ENCODE peak calls at places on chromosomes 13 and 19, in seven cellular contexts. S is AG10803, X is OCI-LY7, F is ascending aorta, Q is fibroblast of the aortic adventitia, V is fibroblast of pulmonary artery, T is brain microvascular endothelial cell. Y is an unnamed sample.
A peak's percentile ranks its signal among the peaks of the same experiment; 100 is the strongest.

GRCh38 chr19:54201980-54202379 is 1.3 kb downstream of the RPS9 start:
- DNase-seq in X (peak; percentile 45), Q (no peak), F (no peak), S (no peak), V (peak; percentile 33), T (no peak), Y (no peak)

GRCh38 chr13:33204130-33204927 is 81.2 kb downstream of the STARD13 start:
- DNase-seq in T (peak; percentile 83), Q (peak; percentile 95), S (peak; percentile 98), F (no peak), V (peak; percentile 94), X (no peak), Y (peak; percentile 98)

GRCh38 chr19:1213391-1214286 is 8.1 kb downstream of the STK11 start:
- DNase-seq in T (peak; percentile 73), S (peak; percentile 61), Q (no peak), F (peak; percentile 65), V (peak; percentile 73), X (no peak), Y (peak; percentile 91)

GRCh38 chr19:20661150-20661819 is at the start of gene ZNF626:
- DNase-seq in X (peak; percentile 94), V (peak; percentile 98), Q (peak; percentile 97), F (peak; percentile 93), T (peak; percentile 98), S (peak; percentile 96), Y (peak; percentile 97)

GRCh38 chr19:40232479-40232878 is 6.0 kb upstream of the CCNP start:
- DNase-seq in X (no peak), F (no peak), Q (no peak), V (no peak), T (no peak), S (no peak), Y (no peak)

GRCh38 chr13:103140001-103140671 is 73.9 kb upstream of the SLC10A2 start:
- DNase-seq in T (peak; percentile 33), X (peak; percentile 72), F (no peak), V (peak; percentile 11), S (no peak), Q (no peak), Y (peak; percentile 46)

GRCh38 chr19:10320602-10321416 is 5.0 kb upstream of the FDX2 start:
- DNase-seq in S (no peak), V (no peak), F (no peak), T (no peak), Q (no peak), X (no peak), Y (no peak)

GRCh38 chr13:93226623-93227279 is at the start of gene GPC6:
- DNase-seq in S (peak; percentile 94), T (peak; percentile 91), Q (peak; percentile 98), F (no peak), V (peak; percentile 97), X (no peak), Y (peak; percentile 94)

GRCh38 chr13:100063333-100063732 is 25.6 kb upstream of the PCCA start:
- DNase-seq in V (peak; percentile 78), T (no peak), S (peak; percentile 15), X (no peak), F (no peak), Q (no peak), Y (peak; percentile 35)

GRCh38 chr13:76769238-76769859 is 116.9 kb downstream of the KCTD12 start:
- DNase-seq in X (no peak), S (peak; percentile 81), T (no peak), F (no peak), V (no peak), Q (no peak), Y (no peak)

GRCh38 chr19:43700368-43701015 is 15.4 kb upstream of the IRGC start:
- DNase-seq in V (peak; percentile 76), S (peak; percentile 67), F (no peak), X (no peak), Q (peak; percentile 87), T (peak; percentile 41), Y (peak; percentile 88)

GRCh38 chr19:6352381-6353165 is 8.8 kb upstream of the CLPP start:
- DNase-seq in S (no peak), T (no peak), V (no peak), X (no peak), F (no peak), Q (no peak), Y (no peak)

GRCh38 chr19:4914736-4915501 is 5.6 kb downstream of the UHRF1 start:
- DNase-seq in Q (peak; percentile 56), V (peak; percentile 67), S (peak; percentile 54), T (peak; percentile 90), F (no peak), X (no peak), Y (peak; percentile 83)

GRCh38 chr13:42894765-42895181 is 97.3 kb downstream of the EPSTI1 start:
- DNase-seq in X (no peak), Q (peak; percentile 95), S (peak; percentile 62), T (peak; percentile 51), V (peak; percentile 95), F (no peak), Y (peak; percentile 70)

GRCh38 chr19:44726465-44726864 is 22.0 kb upstream of the BCL3 start:
- DNase-seq in F (no peak), X (no peak), T (no peak), S (no peak), V (no peak), Q (no peak), Y (no peak)

GRCh38 chr13:29496241-29496712 is 99.2 kb downstream of the SLC7A1 start:
- DNase-seq in X (peak; percentile 69), V (peak; percentile 46), T (no peak), S (no peak), F (peak; percentile 36), Q (no peak), Y (no peak)

GRCh38 chr13:43666403-43666802 is 120.4 kb downstream of the ENOX1 start:
- DNase-seq in F (no peak), Q (no peak), T (no peak), S (no peak), V (no peak), X (no peak), Y (no peak)

GRCh38 chr19:2532252-2533071 is 56.5 kb downstream of the GADD45B start:
- DNase-seq in S (peak; percentile 96), Q (peak; percentile 66), X (no peak), T (peak; percentile 90), F (no peak), V (peak; percentile 97), Y (peak; percentile 94)

GRCh38 chr19:45404557-45405434 is at the start of gene PPP1R13L:
- DNase-seq in T (peak; percentile 77), Q (peak; percentile 63), S (peak; percentile 82), V (peak; percentile 85), X (peak; percentile 26), F (peak; percentile 69), Y (peak; percentile 66)

GRCh38 chr13:97221046-97221445 is 1.1 kb upstream of the MBNL2 start:
- DNase-seq in S (no peak), Q (no peak), V (no peak), F (no peak), X (no peak), T (no peak), Y (no peak)

GRCh38 chr13:67063036-67063435 is 167.1 kb downstream of the PCDH9 start:
- DNase-seq in V (no peak), X (no peak), Q (no peak), F (no peak), S (no peak), T (no peak), Y (no peak)

GRCh38 chr19:50952890-50953289 is at the start of gene KLK5:
- DNase-seq in X (no peak), F (no peak), Q (no peak), S (no peak), V (no peak), T (no peak), Y (no peak)

GRCh38 chr19:50944795-50945194 is 8.0 kb downstream of the KLK5 start:
- DNase-seq in V (no peak), S (no peak), X (no peak), F (no peak), Q (no peak), T (no peak), Y (no peak)

GRCh38 chr19:50947123-50947522 is 5.7 kb downstream of the KLK5 start:
- DNase-seq in X (no peak), T (no peak), V (no peak), F (no peak), Q (no peak), S (no peak), Y (no peak)

GRCh38 chr19:50949792-50950320 is 3.0 kb downstream of the KLK5 start:
- DNase-seq in S (no peak), X (no peak), T (no peak), V (no peak), F (no peak), Q (no peak), Y (no peak)
- TF ChIP-seq CTCF in S (no peak), X (no peak), T (no peak), V (no peak), F (no peak), Q (no peak), Y (no peak)

GRCh38 chr19:49690073-49690655 is 752 bp upstream of the CPT1C start:
- DNase-seq in V (no peak), Q (no peak), F (no peak), T (no peak), X (no peak), S (no peak), Y (no peak)

GRCh38 chr19:49690656-49691242 is at the start of gene CPT1C:
- DNase-seq in T (peak; percentile 70), F (no peak), V (peak; percentile 71), S (peak; percentile 67), Q (peak; percentile 74), X (no peak), Y (peak; percentile 74)

GRCh38 chr19:49692102-49692599 is 1.2 kb downstream of the CPT1C start:
- DNase-seq in F (no peak), S (no peak), X (no peak), V (no peak), Q (no peak), T (no peak), Y (no peak)

GRCh38 chr19:49689133-49690072 is at the start of gene ADM5:
- DNase-seq in X (no peak), Q (no peak), S (no peak), F (no peak), T (no peak), V (no peak), Y (no peak)

GRCh38 chr19:49691243-49692101 is 556 bp downstream of the CPT1C start:
- DNase-seq in X (no peak), F (no peak), S (peak; percentile 63), V (peak; percentile 75), T (peak; percentile 61), Q (peak; percentile 72), Y (peak; percentile 70)
- H3K4me3 ChIP-seq in X (no peak overlapping the region), F (peak overlapping the region; percentile 65), S (peak overlapping the region; percentile 65), V (peak overlapping the region; percentile 55), T (peak overlapping the region; percentile 52), Q (peak overlapping the region; percentile 74), Y (peak overlapping the region; percentile 60)

GRCh38 chr13:81929988-81930387 is 1589.1 kb upstream of the SPRY2 start:
- DNase-seq in T (no peak), X (no peak), S (no peak), Q (no peak), V (peak; percentile 34), F (no peak), Y (peak; percentile 8)

DNA sequence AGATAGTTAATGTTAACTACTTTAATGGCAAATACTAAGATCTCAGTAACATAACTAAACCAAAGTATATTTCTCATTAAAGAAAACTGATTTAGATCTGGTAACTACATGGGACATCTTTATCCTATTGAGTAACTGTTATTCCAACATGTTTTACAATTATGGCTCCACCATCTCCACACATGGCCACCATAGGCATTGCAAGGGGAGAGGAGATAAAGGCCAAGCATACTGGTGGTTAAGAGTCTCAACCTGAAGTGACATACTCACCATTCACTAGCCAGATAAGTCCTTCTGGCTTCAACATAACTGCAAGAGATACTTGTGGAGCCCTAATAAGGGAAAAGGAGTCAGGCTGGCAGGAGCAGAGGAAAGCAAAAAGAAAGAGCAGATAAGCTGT is 1586.4 kb upstream of the SPRY2 start:
- DNase-seq in V (no peak), T (no peak), Q (no peak), F (no peak), X (no peak), S (no peak), Y (no peak)
- TF ChIP-seq CTCF in V (no peak), T (peak; percentile 44), Q (no peak), F (no peak), X (peak; percentile 22), S (no peak), Y (no peak)

GRCh38 chr13:20945952-20946383 is 43.4 kb upstream of the XPO4 start:
- DNase-seq in Q (no peak), V (no peak), F (no peak), X (no peak), T (no peak), S (no peak), Y (no peak)
- H3K4me3 ChIP-seq in Q (no peak overlapping the region), V (peak overlapping the region; percentile 27), F (peak overlapping the region; percentile 51), X (no peak overlapping the region), T (peak overlapping the region; percentile 32), S (peak overlapping the region; percentile 20), Y (no peak overlapping the region)

Y was measured in fibroblast of mammary gland.